ENCODE peak calls at places on chromosome 1, in five cellular contexts. D is left lung; L is NCI-H2029; E is stimulated activated CD8-positive, alpha-beta memory T cell treated with anti-CD3 and anti-CD28 coated beads, Interleukin-4, amount 100 ng/mL, for 24 hours; M is activated T-cell treated with anti-CD3 and anti-CD28 coated beads, Interleukin-2, amount 50 U/mL, for 4 hours. J is an unnamed sample.

GRCh38 chr1:89842547-89843278 is 21.9 kb downstream of the LRRC8D start:
- DNase-seq in D (no peak), L (no peak), E (no peak), M (no peak), J (no peak)

GRCh38 chr1:43512681-43513080 is 18.0 kb upstream of the PTPRF start:
- DNase-seq in D (no peak), L (no peak), E (no peak), M (no peak), J (no peak)

GRCh38 chr1:44924835-44925464 is 61.4 kb downstream of the EIF2B3 start:
- DNase-seq in D (no peak), L (peak), E (no peak), M (no peak), J (no peak)

GRCh38 chr1:113199718-113200455 is 126.9 kb downstream of the LRIG2 start:
- DNase-seq in D (peak), L (no peak), E (no peak), M (no peak), J (no peak)

GRCh38 chr1:178052650-178053461 is 41.0 kb upstream of the RASAL2 start:
- DNase-seq in D (no peak), L (no peak), E (no peak), M (no peak), J (no peak)

GRCh38 chr1:119331915-119332314 is 36.7 kb upstream of the HAO2 start:
- DNase-seq in D (no peak), L (no peak), E (no peak), M (no peak), J (no peak)

GRCh38 chr1:179478370-179478769 is 97.4 kb downstream of the NPHS2 start:
- DNase-seq in D (no peak), L (no peak), E (no peak), M (no peak), J (no peak)

GRCh38 chr1:151013518-151013917 is 5.3 kb downstream of the PRUNE1 start:
- DNase-seq in D (no peak), L (peak), E (no peak), M (no peak), J (no peak)

GRCh38 chr1:235597867-235598553 is 51.6 kb downstream of the GNG4 start:
- DNase-seq in D (no peak), L (no peak), E (no peak), M (no peak), J (no peak)

GRCh38 chr1:223229756-223230155 is 86.7 kb upstream of the TLR5 start:
- DNase-seq in D (no peak), L (no peak), E (no peak), M (no peak), J (no peak)

GRCh38 chr1:156949127-156949526 is 28.7 kb downstream of the LRRC71 start:
- DNase-seq in D (no peak), L (no peak), E (no peak), M (no peak), J (no peak)

GRCh38 chr1:229121845-229122436 is 149.0 kb upstream of the RAB4A start:
- DNase-seq in D (no peak), L (no peak), E (no peak), M (no peak), J (no peak)

GRCh38 chr1:235834620-235835019 is 32.1 kb downstream of the LYST start:
- DNase-seq in D (no peak), L (no peak), E (no peak), M (no peak), J (no peak)

GRCh38 chr1:160375788-160376524 is 9.1 kb downstream of the NHLH1 start:
- DNase-seq in D (no peak), L (no peak), E (no peak), M (no peak), J (no peak)

GRCh38 chr1:199089393-199090122 is 450.7 kb downstream of the PTPRC start:
- DNase-seq in D (no peak), L (no peak), E (peak), M (peak), J (no peak)

GRCh38 chr1:230548997-230549396 is 93.3 kb upstream of the COG2 start:
- DNase-seq in D (no peak), L (peak), E (no peak), M (no peak), J (no peak)